ENCODE peak calls at places on chromosome 2, in ten cellular contexts. One of them, this sample, is unnamed.

GRCh38 chr2:223652122-223652521 is 50.0 kb upstream of the SCG2 start:
- DNase-seq in lower leg skin: no peak
- DNase-seq in bronchial epithelial cell: no peak
- DNase-seq in LoVo: no peak
- DNase-seq in HT1080: no peak
- DNase-seq in activated CD8-positive, alpha-beta memory T cell treated with anti-CD3 and anti-CD28 coated beads, Interleukin-2, amount 50 U/mL, for 4 hours: no peak
- DNase-seq in progenitor cell of endocrine pancreas: no peak
- DNase-seq in foreskin fibroblast: no peak
- DNase-seq in AG10803: no peak
- DNase-seq in hepatic stellate cell: no peak
- DNase-seq in this sample: no peak

GRCh38 chr2:144659731-144660275 is 139.9 kb upstream of the ZEB2 start:
- DNase-seq in progenitor cell of endocrine pancreas: no peak
- DNase-seq in foreskin fibroblast: peak
- DNase-seq in hepatic stellate cell: no peak
- DNase-seq in LoVo: peak
- DNase-seq in activated CD8-positive, alpha-beta memory T cell treated with anti-CD3 and anti-CD28 coated beads, Interleukin-2, amount 50 U/mL, for 4 hours: peak
- DNase-seq in AG10803: peak
- DNase-seq in bronchial epithelial cell: peak
- DNase-seq in lower leg skin: peak
- DNase-seq in HT1080: peak
- DNase-seq in this sample: peak

GRCh38 chr2:20626698-20627471 is 24.0 kb downstream of the HS1BP3 start:
- DNase-seq in bronchial epithelial cell: no peak
- DNase-seq in lower leg skin: no peak
- DNase-seq in LoVo: no peak
- DNase-seq in HT1080: no peak
- DNase-seq in activated CD8-positive, alpha-beta memory T cell treated with anti-CD3 and anti-CD28 coated beads, Interleukin-2, amount 50 U/mL, for 4 hours: peak
- DNase-seq in progenitor cell of endocrine pancreas: no peak
- DNase-seq in AG10803: no peak
- DNase-seq in hepatic stellate cell: no peak
- DNase-seq in foreskin fibroblast: no peak
- DNase-seq in this sample: no peak

GRCh38 chr2:88059979-88060906 is 4.7 kb upstream of the KRCC1 start:
- DNase-seq in hepatic stellate cell: peak
- DNase-seq in lower leg skin: no peak
- DNase-seq in activated CD8-positive, alpha-beta memory T cell treated with anti-CD3 and anti-CD28 coated beads, Interleukin-2, amount 50 U/mL, for 4 hours: peak
- DNase-seq in AG10803: peak
- DNase-seq in HT1080: peak
- DNase-seq in foreskin fibroblast: peak
- DNase-seq in progenitor cell of endocrine pancreas: no peak
- DNase-seq in LoVo: peak
- DNase-seq in bronchial epithelial cell: peak
- DNase-seq in this sample: peak

GRCh38 chr2:145156199-145156598 is 636.3 kb upstream of the ZEB2 start:
- DNase-seq in activated CD8-positive, alpha-beta memory T cell treated with anti-CD3 and anti-CD28 coated beads, Interleukin-2, amount 50 U/mL, for 4 hours: no peak
- DNase-seq in LoVo: no peak
- DNase-seq in AG10803: no peak
- DNase-seq in bronchial epithelial cell: no peak
- DNase-seq in progenitor cell of endocrine pancreas: no peak
- DNase-seq in foreskin fibroblast: peak
- DNase-seq in hepatic stellate cell: no peak
- DNase-seq in lower leg skin: no peak
- DNase-seq in HT1080: no peak
- DNase-seq in this sample: no peak

GRCh38 chr2:210171309-210172218 is at the start of gene KANSL1L:
- DNase-seq in lower leg skin: peak
- DNase-seq in foreskin fibroblast: peak
- DNase-seq in progenitor cell of endocrine pancreas: peak
- DNase-seq in AG10803: peak
- DNase-seq in HT1080: peak
- DNase-seq in LoVo: peak
- DNase-seq in bronchial epithelial cell: peak
- DNase-seq in hepatic stellate cell: peak
- DNase-seq in activated CD8-positive, alpha-beta memory T cell treated with anti-CD3 and anti-CD28 coated beads, Interleukin-2, amount 50 U/mL, for 4 hours: peak
- DNase-seq in this sample: peak

GRCh38 chr2:172693037-172693436 is 42.6 kb upstream of the RAPGEF4 start:
- DNase-seq in AG10803: peak
- DNase-seq in activated CD8-positive, alpha-beta memory T cell treated with anti-CD3 and anti-CD28 coated beads, Interleukin-2, amount 50 U/mL, for 4 hours: peak
- DNase-seq in LoVo: peak
- DNase-seq in foreskin fibroblast: peak
- DNase-seq in lower leg skin: peak
- DNase-seq in hepatic stellate cell: peak
- DNase-seq in progenitor cell of endocrine pancreas: no peak
- DNase-seq in bronchial epithelial cell: peak
- DNase-seq in HT1080: peak
- DNase-seq in this sample: peak

GRCh38 chr2:196169521-196169920 is 1.9 kb downstream of the STK17B start:
- DNase-seq in activated CD8-positive, alpha-beta memory T cell treated with anti-CD3 and anti-CD28 coated beads, Interleukin-2, amount 50 U/mL, for 4 hours: no peak
- DNase-seq in AG10803: no peak
- DNase-seq in foreskin fibroblast: no peak
- DNase-seq in lower leg skin: no peak
- DNase-seq in progenitor cell of endocrine pancreas: no peak
- DNase-seq in hepatic stellate cell: no peak
- DNase-seq in bronchial epithelial cell: no peak
- DNase-seq in HT1080: no peak
- DNase-seq in LoVo: no peak
- DNase-seq in this sample: no peak

GRCh38 chr2:230762317-230762896 is 49.8 kb downstream of the CAB39 start:
- DNase-seq in LoVo: no peak
- DNase-seq in hepatic stellate cell: peak
- DNase-seq in HT1080: peak
- DNase-seq in activated CD8-positive, alpha-beta memory T cell treated with anti-CD3 and anti-CD28 coated beads, Interleukin-2, amount 50 U/mL, for 4 hours: peak
- DNase-seq in lower leg skin: no peak
- DNase-seq in foreskin fibroblast: peak
- DNase-seq in bronchial epithelial cell: no peak
- DNase-seq in AG10803: no peak
- DNase-seq in progenitor cell of endocrine pancreas: no peak
- DNase-seq in this sample: no peak

GRCh38 chr2:205483122-205483521 is 199.2 kb upstream of the NRP2 start:
- DNase-seq in LoVo: no peak
- DNase-seq in progenitor cell of endocrine pancreas: no peak
- DNase-seq in bronchial epithelial cell: no peak
- DNase-seq in activated CD8-positive, alpha-beta memory T cell treated with anti-CD3 and anti-CD28 coated beads, Interleukin-2, amount 50 U/mL, for 4 hours: no peak
- DNase-seq in foreskin fibroblast: no peak
- DNase-seq in hepatic stellate cell: no peak
- DNase-seq in lower leg skin: no peak
- DNase-seq in AG10803: no peak
- DNase-seq in HT1080: no peak
- DNase-seq in this sample: no peak

GRCh38 chr2:44364604-44365003 is 2.9 kb downstream of the CAMKMT start:
- DNase-seq in HT1080: no peak
- DNase-seq in bronchial epithelial cell: no peak
- DNase-seq in AG10803: no peak
- DNase-seq in LoVo: no peak
- DNase-seq in activated CD8-positive, alpha-beta memory T cell treated with anti-CD3 and anti-CD28 coated beads, Interleukin-2, amount 50 U/mL, for 4 hours: no peak
- DNase-seq in hepatic stellate cell: no peak
- DNase-seq in lower leg skin: no peak
- DNase-seq in foreskin fibroblast: peak
- DNase-seq in progenitor cell of endocrine pancreas: no peak
- DNase-seq in this sample: no peak

GRCh38 chr2:11065833-11066232 is 89.4 kb upstream of the SLC66A3 start:
- DNase-seq in foreskin fibroblast: no peak
- DNase-seq in activated CD8-positive, alpha-beta memory T cell treated with anti-CD3 and anti-CD28 coated beads, Interleukin-2, amount 50 U/mL, for 4 hours: no peak
- DNase-seq in bronchial epithelial cell: no peak
- DNase-seq in progenitor cell of endocrine pancreas: no peak
- DNase-seq in LoVo: no peak
- DNase-seq in HT1080: no peak
- DNase-seq in lower leg skin: no peak
- DNase-seq in AG10803: no peak
- DNase-seq in hepatic stellate cell: no peak
- DNase-seq in this sample: no peak

GRCh38 chr2:101466426-101466825 is 8.5 kb downstream of the RFX8 start:
- DNase-seq in lower leg skin: no peak
- DNase-seq in HT1080: no peak
- DNase-seq in progenitor cell of endocrine pancreas: no peak
- DNase-seq in bronchial epithelial cell: no peak
- DNase-seq in AG10803: peak
- DNase-seq in hepatic stellate cell: no peak
- DNase-seq in LoVo: no peak
- DNase-seq in foreskin fibroblast: peak
- DNase-seq in activated CD8-positive, alpha-beta memory T cell treated with anti-CD3 and anti-CD28 coated beads, Interleukin-2, amount 50 U/mL, for 4 hours: no peak
- DNase-seq in this sample: no peak

This sample was measured in fibroblast of gingiva.